ENCODE peak calls at places on chromosomes 3 and 15, in nine cellular contexts. E, N, C, V, P, F, X, J and B are unnamed samples.

GRCh38 chr15:69551391-69552056 is 98.9 kb downstream of the RPLP1 start:
- DNase-seq in N (no peak), F (no peak), P (no peak), V (no peak), E (no peak), X (no peak), C (no peak), J (no peak), B (no peak)

GRCh38 chr3:98893740-98894139 is 7.8 kb downstream of the DCBLD2 start:
- DNase-seq in N (no peak), J (no peak), V (no peak), C (no peak), F (no peak), E (no peak), X (no peak), P (peak; percentile 13), B (no peak)

GRCh38 chr15:92930776-92931175 is 30.7 kb downstream of the CHD2 start:
- DNase-seq in X (no peak), J (no peak), F (no peak), P (no peak), E (no peak), N (no peak), V (no peak), C (no peak), B (no peak)

GRCh38 chr3:33372218-33373081 is 67.8 kb downstream of the UBP1 start:
- DNase-seq in C (no peak), N (peak; percentile 56), V (peak; percentile 70), J (no peak), X (peak; percentile 49), P (peak; percentile 55), E (peak; percentile 68), F (peak; percentile 53), B (peak; percentile 46)

GRCh38 chr3:41652931-41653330 is 309.0 kb downstream of the ULK4 start:
- DNase-seq in N (no peak), V (no peak), C (no peak), J (no peak), E (peak; percentile 8), F (no peak), P (no peak), X (no peak), B (no peak)

GRCh38 chr15:70046716-70047369 is 50.9 kb downstream of the TLE3 start:
- DNase-seq in X (no peak), P (no peak), E (no peak), V (no peak), J (no peak), F (no peak), N (no peak), C (no peak), B (no peak)

GRCh38 chr3:46692566-46692983 is 904 bp downstream of the ALS2CL start:
- DNase-seq in C (no peak), X (no peak), P (no peak), J (no peak), N (no peak), E (peak; percentile 41), V (peak; percentile 73), F (peak; percentile 67), B (no peak)

GRCh38 chr15:79769081-79769481 is 127.7 kb downstream of the MTHFS start:
- DNase-seq in C (peak; percentile 19), X (peak; percentile 24), E (peak; percentile 28), F (peak; percentile 63), P (peak; percentile 33), V (peak; percentile 10), J (no peak), N (no peak), B (no peak)

GRCh38 chr3:104547040-104547439 is 819.7 kb upstream of the ALCAM start:
- DNase-seq in V (no peak), X (no peak), P (no peak), F (no peak), C (no peak), J (no peak), E (peak; percentile 56), N (no peak), B (no peak)

GRCh38 chr3:155435821-155436220 is 142.3 kb upstream of the STRIT1 start:
- DNase-seq in P (no peak), X (no peak), J (no peak), V (no peak), C (no peak), F (no peak), N (no peak), E (no peak), B (no peak)

GRCh38 chr3:84987709-84988504 is 29.1 kb downstream of the CADM2 start:
- DNase-seq in C (no peak), P (peak; percentile 50), N (no peak), E (no peak), F (no peak), V (no peak), X (no peak), J (no peak), B (no peak)

GRCh38 chr3:71454513-71455423 is 128.8 kb downstream of the FOXP1 start:
- DNase-seq in V (no peak), E (no peak), X (no peak), J (no peak), P (no peak), N (no peak), C (no peak), F (no peak), B (no peak)

GRCh38 chr3:8638994-8639393 is 5.6 kb downstream of the SSUH2 start:
- DNase-seq in C (no peak), X (no peak), F (no peak), J (no peak), P (no peak), N (no peak), E (no peak), V (no peak), B (no peak)

GRCh38 chr3:171451915-171452707 is 8.1 kb downstream of the TNIK start:
- DNase-seq in X (no peak), P (no peak), E (no peak), J (no peak), C (no peak), F (no peak), N (no peak), V (no peak), B (no peak)

GRCh38 chr3:172562881-172563835 is 39.9 kb upstream of the TNFSF10 start:
- DNase-seq in E (peak; percentile 12), V (no peak), J (no peak), N (no peak), P (no peak), F (peak; percentile 67), X (peak; percentile 6), C (peak; percentile 61), B (peak; percentile 58)

GRCh38 chr15:38769492-38769891 is 204.9 kb upstream of the RASGRP1 start:
- DNase-seq in F (no peak), X (no peak), E (no peak), N (no peak), V (no peak), J (no peak), P (no peak), C (no peak), B (no peak)

GRCh38 chr3:100556656-100557310 is 52.6 kb upstream of the ADGRG7 start:
- DNase-seq in P (no peak), F (no peak), V (no peak), E (no peak), J (no peak), C (no peak), X (no peak), N (no peak), B (no peak)

GRCh38 chr3:66138336-66139234 is 82.2 kb upstream of the SLC25A26 start:
- DNase-seq in E (peak; percentile 90), F (peak; percentile 63), P (peak; percentile 72), J (no peak), N (peak; percentile 25), C (peak; percentile 65), X (peak; percentile 19), V (peak; percentile 68), B (no peak)

GRCh38 chr3:116392291-116392690 is 53.0 kb downstream of the LSAMP start:
- DNase-seq in N (no peak), E (no peak), V (no peak), X (no peak), J (no peak), P (no peak), F (no peak), C (no peak), B (no peak)

GRCh38 chr3:116390318-116390717 is 55.0 kb downstream of the LSAMP start:
- DNase-seq in F (no peak), J (no peak), C (no peak), X (no peak), P (no peak), E (peak; percentile 52), V (no peak), N (no peak), B (no peak)

GRCh38 chr3:116393199-116393598 is 52.1 kb downstream of the LSAMP start:
- DNase-seq in F (no peak), N (no peak), P (no peak), J (no peak), X (no peak), C (no peak), V (no peak), E (no peak), B (no peak)

GRCh38 chr3:116391296-116392201 is 53.7 kb downstream of the LSAMP start:
- DNase-seq in F (no peak), X (no peak), E (no peak), P (no peak), J (no peak), N (no peak), V (no peak), C (no peak), B (no peak)

GRCh38 chr3:116394365-116394764 is 50.9 kb downstream of the LSAMP start:
- DNase-seq in X (no peak), C (no peak), J (no peak), P (no peak), F (no peak), N (no peak), E (no peak), V (no peak), B (no peak)
- TF ChIP-seq REST in X (no peak), C (no peak), J (no peak), P (no peak), F (no peak), N (no peak), E (no peak), V (no peak), B (no peak)

GRCh38 chr3:182490601-182491485 is 302.5 kb upstream of the ATP11B start:
- DNase-seq in C (peak; percentile 7), X (no peak), J (no peak), P (peak; percentile 39), N (peak; percentile 20), F (peak; percentile 7), V (peak; percentile 40), E (peak; percentile 77), B (peak; percentile 7)
- TF ChIP-seq CTCF in C (peak; percentile 41), X (no peak), J (peak; percentile 33), P (peak; percentile 61), N (peak; percentile 54), F (peak; percentile 34), V (peak; percentile 72), E (peak; percentile 64), B (peak; percentile 70)

DNA sequence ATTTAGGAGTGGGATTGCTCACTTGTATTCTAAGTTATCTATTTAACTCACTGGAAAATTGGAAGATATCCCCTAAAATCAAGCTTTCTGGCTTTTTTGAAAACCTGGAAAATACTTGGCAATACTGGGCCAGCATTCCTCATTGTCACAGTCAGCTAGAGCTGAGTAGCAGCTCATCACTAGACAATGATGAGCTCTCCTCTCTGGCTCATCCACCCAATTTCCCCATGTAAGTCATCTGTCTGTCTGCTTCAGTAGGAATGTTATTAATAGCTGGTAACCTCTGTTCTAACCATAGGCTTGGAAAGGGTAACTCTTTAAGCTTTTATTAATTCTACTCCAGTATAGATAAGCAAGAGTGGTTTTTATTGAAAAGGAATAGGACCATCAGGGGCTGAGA is 39.7 kb upstream of the PIK3R4 start:
- DNase-seq in E (no peak), X (no peak), P (no peak), F (no peak), N (no peak), C (no peak), J (no peak), V (no peak), B (no peak)
- TF ChIP-seq REST in E (no peak), X (no peak), P (no peak), F (no peak), N (no peak), C (no peak), J (no peak), V (no peak), B (no peak)

GRCh38 chr15:67836955-67837354 is 2.9 kb downstream of the RNU6-1 start:
- DNase-seq in P (no peak), F (no peak), C (no peak), E (no peak), X (no peak), N (no peak), V (no peak), J (no peak), B (no peak)
- TF ChIP-seq CTCF in P (no peak), F (no peak), C (no peak), E (no peak), X (no peak), N (no peak), V (no peak), J (no peak), B (no peak)